ENCODE peak calls at places on chromosomes 16 and 17, in seven cellular contexts. A, K, O, Y, X, R and W are unnamed samples.

GRCh38 chr16:27429981-27430441 is 28.0 kb downstream of the IL21R start:
- DNase-seq in A (no peak), K (no peak), O (no peak), Y (no peak), X (peak), R (no peak), W (no peak)

GRCh38 chr17:29562615-29563014 is 4.2 kb downstream of the ABHD15 start:
- DNase-seq in A (no peak), K (no peak), O (no peak), Y (no peak), X (peak), R (no peak), W (no peak)

GRCh38 chr17:50593321-50593720 is 32.8 kb downstream of the CACNA1G start:
- DNase-seq in A (no peak), K (no peak), O (no peak), Y (no peak), X (no peak), R (no peak), W (no peak)

GRCh38 chr16:9489823-9490467 is 398.5 kb downstream of the HAPSTR1 start:
- DNase-seq in A (no peak), K (no peak), O (no peak), Y (no peak), X (no peak), R (no peak), W (no peak)

GRCh38 chr16:31471875-31472558 is at the start of gene TGFB1I1:
- DNase-seq in A (peak), K (no peak), O (no peak), Y (no peak), X (no peak), R (no peak), W (no peak)

GRCh38 chr16:2905988-2906387 is 5.7 kb upstream of the FLYWCH1 start:
- DNase-seq in A (no peak), K (no peak), O (no peak), Y (no peak), X (no peak), R (no peak), W (no peak)

GRCh38 chr17:80474231-80474932 is 2.0 kb downstream of the NPTX1 start:
- DNase-seq in A (peak), K (peak), O (no peak), Y (no peak), X (no peak), R (no peak), W (peak)

GRCh38 chr16:12474794-12475410 is 328.8 kb downstream of the CPPED1 start:
- DNase-seq in A (no peak), K (no peak), O (no peak), Y (no peak), X (no peak), R (no peak), W (no peak)

GRCh38 chr17:28846231-28846630 is 3.6 kb upstream of the FAM222B start:
- DNase-seq in A (no peak), K (no peak), O (no peak), Y (no peak), X (no peak), R (no peak), W (no peak)

GRCh38 chr17:75681289-75681688 is 14.2 kb downstream of the SAP30BP start:
- DNase-seq in A (no peak), K (no peak), O (no peak), Y (no peak), X (no peak), R (no peak), W (no peak)

GRCh38 chr16:23155445-23156049 is 6.3 kb upstream of the USP31 start:
- DNase-seq in A (peak), K (no peak), O (no peak), Y (no peak), X (no peak), R (no peak), W (no peak)

GRCh38 chr17:83193336-83194188 is 114.2 kb downstream of the METRNL start:
- DNase-seq in A (no peak), K (peak), O (no peak), Y (no peak), X (no peak), R (no peak), W (no peak)

GRCh38 chr17:17743391-17744112 is 62.3 kb downstream of the RAI1 start:
- DNase-seq in A (no peak), K (no peak), O (no peak), Y (no peak), X (no peak), R (no peak), W (no peak)

GRCh38 chr16:87979352-87979751 is 28.1 kb downstream of the BANP start:
- DNase-seq in A (no peak), K (no peak), O (no peak), Y (no peak), X (peak), R (no peak), W (no peak)

GRCh38 chr17:74786411-74787097 is 10.4 kb upstream of the NAT9 start:
- DNase-seq in A (no peak), K (no peak), O (no peak), Y (no peak), X (no peak), R (no peak), W (no peak)

GRCh38 chr16:88455610-88456355 is 2.7 kb downstream of the ZFPM1 start:
- DNase-seq in A (peak), K (peak), O (peak), Y (peak), X (peak), R (no peak), W (peak)

GRCh38 chr16:3503513-3503912 is 2.7 kb downstream of the CLUAP1 start:
- DNase-seq in A (no peak), K (no peak), O (no peak), Y (peak), X (no peak), R (no peak), W (peak)

GRCh38 chr16:57704905-57705852 is 10.6 kb downstream of the DRC7 start:
- DNase-seq in A (no peak), K (no peak), O (no peak), Y (no peak), X (no peak), R (no peak), W (no peak)

GRCh38 chr17:46009681-46010596 is 10.9 kb downstream of the STH start:
- DNase-seq in A (peak), K (no peak), O (no peak), Y (no peak), X (no peak), R (no peak), W (no peak)

GRCh38 chr17:28983286-28984240 is 22.3 kb downstream of the SEZ6 start:
- DNase-seq in A (no peak), K (no peak), O (no peak), Y (no peak), X (no peak), R (no peak), W (no peak)

GRCh38 chr16:49838361-49838638 is 17.6 kb downstream of the ZNF423 start:
- DNase-seq in A (no peak), K (no peak), O (no peak), Y (no peak), X (no peak), R (no peak), W (no peak)

GRCh38 chr16:2785101-2785991 is 2.0 kb downstream of the PRSS33 start:
- DNase-seq in A (no peak), K (no peak), O (peak), Y (no peak), X (no peak), R (no peak), W (no peak)

GRCh38 chr17:64291268-64291851 is 28.3 kb upstream of the TEX2 start:
- DNase-seq in A (no peak), K (no peak), O (no peak), Y (no peak), X (no peak), R (no peak), W (no peak)

GRCh38 chr17:76496464-76496863 is 4.8 kb downstream of the RHBDF2 start:
- DNase-seq in A (no peak), K (no peak), O (no peak), Y (no peak), X (no peak), R (no peak), W (no peak)

GRCh38 chr17:38606646-38607611 is 1.2 kb upstream of the SRCIN1 start:
- DNase-seq in A (no peak), K (no peak), O (no peak), Y (no peak), X (peak), R (no peak), W (no peak)

GRCh38 chr17:50075446-50076032 is 19.6 kb upstream of the PDK2 start:
- DNase-seq in A (no peak), K (no peak), O (no peak), Y (no peak), X (no peak), R (no peak), W (no peak)

GRCh38 chr16:84741351-84741791 is 41.6 kb downstream of the USP10 start:
- DNase-seq in A (peak), K (no peak), O (no peak), Y (no peak), X (no peak), R (no peak), W (no peak)

GRCh38 chr17:49101054-49101534 is 31.5 kb upstream of the B4GALNT2 start:
- DNase-seq in A (peak), K (no peak), O (no peak), Y (no peak), X (no peak), R (no peak), W (no peak)

GRCh38 chr16:84699147-84699711 is 571 bp upstream of the USP10 start:
- DNase-seq in A (no peak), K (no peak), O (no peak), Y (no peak), X (no peak), R (no peak), W (no peak)

GRCh38 chr16:12988071-12988470 is 86.7 kb downstream of the SHISA9 start:
- DNase-seq in A (no peak), K (no peak), O (no peak), Y (no peak), X (no peak), R (no peak), W (no peak)